ENCODE peak calls at places on chromosomes 11 and 22, in ten cellular contexts. L is NCI-H2081; Y is dorsolateral prefrontal cortex; B is AG20443; F is fibroblast of mammary gland; X is T-helper 22 cell; R is stomach; M is stimulated activated CD4-positive, alpha-beta T cell treated with anti-CD3 and anti-CD28 coated beads, Interleukin-4, amount 100 ng/mL, for 1 hour; N is A549; I is activated gamma-delta T cell treated with Interleukin-2 at 50 U/mL for 16 hours. U is an unnamed sample.

GRCh38 chr11:87299041-87299481 is 261.3 kb downstream of the TMEM135 start:
- DNase-seq in N (no peak), X (no peak), L (no peak), R (no peak), Y (no peak), F (no peak), M (no peak), I (no peak), B (no peak), U (no peak)

GRCh38 chr11:111372538-111372937 is 6.5 kb downstream of the POU2AF1 start:
- DNase-seq in B (no peak), M (no peak), L (peak; percentile 63), Y (no peak), I (no peak), R (no peak), F (no peak), X (no peak), N (no peak), U (no peak)

GRCh38 chr11:24963879-24964278 is 467.0 kb downstream of the LUZP2 start:
- DNase-seq in R (no peak), X (no peak), I (no peak), M (no peak), B (no peak), L (no peak), N (no peak), F (no peak), Y (no peak), U (no peak)

GRCh38 chr22:27105142-27106025 is 448.0 kb downstream of the MIAT start:
- DNase-seq in M (no peak), N (no peak), L (no peak), Y (peak; percentile 54), R (peak; percentile 31), I (no peak), X (no peak), B (peak; percentile 89), F (peak; percentile 87), U (no peak)

GRCh38 chr11:124041254-124041653 is at the start of gene OR10G7:
- DNase-seq in F (no peak), X (no peak), M (no peak), L (no peak), Y (no peak), I (no peak), N (no peak), R (no peak), B (no peak), U (no peak)

GRCh38 chr11:81573367-81573766 is 1160.3 kb downstream of the FAM181B start:
- DNase-seq in N (no peak), Y (no peak), X (no peak), M (no peak), B (no peak), F (no peak), L (no peak), I (no peak), R (no peak), U (no peak)

GRCh38 chr11:96426356-96427103 is 36.7 kb downstream of the JRKL start:
- DNase-seq in M (no peak), L (peak; percentile 23), F (peak; percentile 61), Y (no peak), R (no peak), X (no peak), N (peak; percentile 10), B (peak; percentile 58), I (no peak), U (peak; percentile 34)

GRCh38 chr22:49666146-49666809 is 161.4 kb downstream of the BRD1 start:
- DNase-seq in M (no peak), R (no peak), F (no peak), N (no peak), I (no peak), Y (no peak), L (no peak), X (no peak), B (no peak), U (no peak)

GRCh38 chr11:75334976-75335375 is 16.5 kb downstream of the ARRB1 start:
- DNase-seq in R (no peak), N (no peak), I (no peak), Y (no peak), F (no peak), L (no peak), B (no peak), X (no peak), M (no peak), U (no peak)

GRCh38 chr11:18012314-18012905 is 437 bp downstream of the SERGEF start:
- DNase-seq in M (no peak), R (peak; percentile 27), N (peak; percentile 18), I (no peak), Y (peak; percentile 33), X (peak; percentile 5), F (peak; percentile 17), B (peak; percentile 31), L (no peak), U (no peak)

GRCh38 chr11:119377961-119378667 is 3.4 kb downstream of the USP2 start:
- DNase-seq in L (no peak), N (no peak), M (no peak), X (no peak), F (no peak), R (no peak), B (no peak), I (no peak), Y (no peak), U (no peak)

U was measured in glomerular endothelial cell.